ENCODE peak calls at places on chromosome 19, in four cellular contexts. Z is neural crest cell, W is GM23338, U is GM13976. G is an unnamed sample.

GRCh38 chr19:5851302-5851701 is at the start of gene FUT3:
- DNase-seq in Z (no peak), W (no peak), U (no peak), G (no peak)

GRCh38 chr19:2047076-2047448 is 4.0 kb downstream of the MKNK2 start:
- DNase-seq in Z (no peak), W (no peak), U (no peak), G (no peak)

GRCh38 chr19:4909172-4909896 is at the start of gene UHRF1:
- DNase-seq in U (peak), Z (peak), W (peak), G (peak)

GRCh38 chr19:34409189-34410164 is 5.3 kb downstream of the PDCD2L start:
- DNase-seq in W (no peak), Z (no peak), U (no peak), G (no peak)

GRCh38 chr19:17779281-17779930 is 15.5 kb upstream of the B3GNT3 start:
- DNase-seq in U (no peak), W (peak), Z (peak), G (no peak)

GRCh38 chr19:6012416-6013170 is 34.7 kb upstream of the RANBP3 start:
- DNase-seq in Z (no peak), W (no peak), U (no peak), G (no peak)

GRCh38 chr19:38880076-38880881 is 2.2 kb upstream of the RINL start:
- DNase-seq in W (peak), U (no peak), Z (no peak), G (no peak)

GRCh38 chr19:38059897-38060296 is 152.9 kb downstream of the SIPA1L3 start:
- DNase-seq in W (no peak), U (no peak), Z (no peak), G (peak)

GRCh38 chr19:19865750-19866598 is at the start of gene ZNF253:
- DNase-seq in Z (peak), W (peak), U (peak), G (peak)

GRCh38 chr19:27974082-27974513 is 1238.9 kb downstream of the UQCRFS1 start:
- DNase-seq in W (peak), U (no peak), Z (peak), G (peak)

GRCh38 chr19:40217027-40217810 is 965 bp downstream of the TTC9B start:
- DNase-seq in U (no peak), Z (no peak), W (peak), G (peak)

GRCh38 chr19:34313188-34313587 is 51.8 kb upstream of the GPI start:
- DNase-seq in Z (no peak), W (no peak), U (no peak), G (no peak)

GRCh38 chr19:54532528-54532927 is 29.9 kb downstream of the LAIR2 start:
- DNase-seq in U (no peak), W (no peak), Z (no peak), G (peak)

GRCh38 chr19:49588370-49589122 is 2.4 kb upstream of the PRR12 start:
- DNase-seq in U (peak), Z (no peak), W (no peak), G (no peak)

GRCh38 chr19:4327252-4327876 is 11.3 kb downstream of the STAP2 start:
- DNase-seq in Z (peak), U (peak), W (peak), G (peak)

GRCh38 chr19:1068111-1069001 is 1.4 kb downstream of the ARHGAP45 start:
- DNase-seq in U (peak), Z (no peak), W (no peak), G (peak)

GRCh38 chr19:21084343-21084742 is 2.3 kb downstream of the ZNF714 start:
- DNase-seq in W (no peak), Z (no peak), U (peak), G (no peak)

GRCh38 chr19:43711751-43712355 is 4.0 kb upstream of the IRGC start:
- DNase-seq in W (no peak), U (no peak), Z (no peak), G (no peak)

GRCh38 chr19:49165111-49165750 is 7.6 kb downstream of the TRPM4 start:
- DNase-seq in Z (no peak), W (peak), U (no peak), G (no peak)

GRCh38 chr19:17061205-17061604 is 14.0 kb downstream of the HAUS8 start:
- DNase-seq in U (no peak), Z (no peak), W (no peak), G (no peak)

GRCh38 chr19:16200038-16200775 is 2.5 kb downstream of the AP1M1 start:
- DNase-seq in Z (no peak), U (no peak), W (peak), G (no peak)

GRCh38 chr19:52993342-52994178 is 20.2 kb upstream of the ERVV-1 start:
- DNase-seq in Z (peak), U (peak), W (peak), G (peak)

GRCh38 chr19:30664358-30665058 is 292.3 kb downstream of the ZNF536 start:
- DNase-seq in U (no peak), Z (no peak), W (peak), G (no peak)
- TF ChIP-seq CTCF in U (no peak), Z (peak), W (peak), G (no peak)

DNA sequence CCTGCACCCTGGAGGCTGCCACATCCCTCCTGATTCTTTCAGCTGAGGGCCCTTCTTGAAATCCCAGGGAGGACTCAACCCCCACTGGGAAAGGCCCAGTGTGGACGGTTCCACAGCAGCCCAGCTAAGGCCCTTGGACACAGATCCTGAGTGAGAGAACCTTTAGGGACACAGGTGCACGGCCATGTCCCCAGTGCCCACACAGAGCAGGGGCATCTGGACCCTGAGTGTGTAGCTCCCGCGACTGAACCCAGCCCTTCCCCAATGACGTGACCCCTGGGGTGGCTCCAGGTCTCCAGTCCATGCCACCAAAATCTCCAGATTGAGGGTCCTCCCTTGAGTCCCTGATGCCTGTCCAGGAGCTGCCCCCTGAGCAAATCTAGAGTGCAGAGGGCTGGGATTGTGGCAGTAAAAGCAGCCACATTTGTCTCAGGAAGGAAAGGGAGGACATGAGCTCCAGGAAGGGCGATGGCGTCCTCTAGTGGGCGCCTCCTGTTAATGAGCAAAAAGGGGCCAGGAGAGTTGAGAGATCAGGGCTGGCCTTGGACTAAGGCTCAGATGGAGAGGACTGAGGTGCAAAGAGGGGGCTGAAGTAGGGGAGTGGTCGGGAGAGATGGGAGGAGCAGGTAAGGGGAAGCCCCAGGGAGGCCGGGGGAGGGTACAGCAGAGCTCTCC is 6.9 kb upstream of the CEACAM5 start:
- DNase-seq in W (peak), Z (no peak), U (no peak), G (no peak)
- TF ChIP-seq CTCF in W (peak), Z (no peak), U (peak), G (peak)

DNA sequence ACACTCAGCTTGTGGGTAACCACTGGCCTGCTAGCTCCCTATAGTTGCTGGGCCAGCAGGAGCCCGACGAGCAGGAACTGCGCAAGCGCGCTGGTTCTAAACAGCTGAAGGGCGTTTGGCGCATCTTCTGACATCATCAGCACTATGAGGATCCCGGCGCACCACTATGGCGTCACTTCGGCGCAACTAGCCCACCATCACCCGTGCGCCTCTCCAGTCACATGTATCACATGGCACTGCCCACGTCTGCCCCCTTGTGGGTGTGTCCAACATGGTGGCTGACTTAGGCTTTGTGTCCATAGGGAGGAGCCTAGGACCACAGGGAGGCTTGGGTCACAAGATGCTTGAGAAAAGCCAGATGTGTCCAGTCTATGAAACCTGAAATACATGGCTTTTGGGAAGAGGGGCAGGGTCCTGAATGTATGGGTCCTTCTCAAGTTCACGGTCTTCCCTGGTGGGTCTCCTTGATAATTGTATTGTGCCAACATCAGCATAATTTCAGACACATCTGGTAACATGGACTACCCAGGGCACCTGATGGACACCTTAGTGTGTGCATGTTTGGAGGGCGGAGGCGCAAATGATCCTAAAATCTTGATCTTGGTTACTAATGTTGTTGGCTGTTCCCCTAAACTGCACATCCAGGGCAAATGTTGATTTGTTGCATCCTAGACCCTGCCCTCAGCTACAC is 18.0 kb downstream of the KLK4 start:
- DNase-seq in U (no peak), W (peak), Z (no peak), G (no peak)
- TF ChIP-seq CTCF in U (no peak), W (peak), Z (peak), G (no peak)

GRCh38 chr19:35451278-35452096 is 3.4 kb downstream of the FFAR2 start:
- DNase-seq in U (peak), Z (no peak), W (no peak), G (peak)

GRCh38 chr19:35455616-35456201 is 7.7 kb downstream of the FFAR2 start:
- DNase-seq in U (no peak), Z (no peak), W (no peak), G (no peak)

GRCh38 chr19:35458192-35458591 is 10.1 kb downstream of the FFAR2 start:
- DNase-seq in Z (no peak), W (no peak), U (no peak), G (no peak)

GRCh38 chr19:35457173-35457572 is 9.1 kb downstream of the FFAR2 start:
- DNase-seq in W (no peak), U (peak), Z (no peak), G (peak)

GRCh38 chr19:35454663-35455062 is 6.6 kb downstream of the FFAR2 start:
- DNase-seq in Z (no peak), U (no peak), W (no peak), G (no peak)
- TF ChIP-seq CTCF in Z (no peak), U (no peak), W (no peak), G (no peak)

G was measured in GM20000.